ENCODE peak calls at places on chromosomes 1 and 21, in six cellular contexts. S, M, I, V, F and J are unnamed samples.
A peak's percentile ranks its signal among the peaks of the same experiment; 100 is the strongest.

GRCh38 chr1:148292915-148293314 is 140.8 kb upstream of the NBPF11 start:
- DNase-seq in V (no peak), F (no peak), I (no peak), S (no peak), M (no peak), J (no peak)

GRCh38 chr21:32143222-32143939 is 135.5 kb downstream of the MIS18A start:
- DNase-seq in I (peak; percentile 61), V (no peak), F (no peak), M (no peak), S (peak; percentile 3), J (no peak)

GRCh38 chr1:29055160-29055559 is 68.5 kb downstream of the TMEM200B start:
- DNase-seq in I (no peak), F (peak; percentile 27), M (no peak), S (peak; percentile 47), V (no peak), J (no peak)

GRCh38 chr1:37124501-37124900 is 90.2 kb upstream of the GRIK3 start:
- DNase-seq in I (no peak), F (no peak), M (no peak), V (no peak), S (no peak), J (no peak)

GRCh38 chr1:113325039-113325438 is 65.3 kb upstream of the MAGI3 start:
- DNase-seq in I (no peak), M (no peak), S (no peak), V (peak; percentile 26), F (peak; percentile 51), J (no peak)

GRCh38 chr1:220331318-220331717 is 59.1 kb upstream of the RAB3GAP2 start:
- DNase-seq in F (no peak), S (no peak), M (no peak), I (no peak), V (no peak), J (no peak)

GRCh38 chr1:103516693-103517092 is 8.8 kb upstream of the RNPC3 start:
- DNase-seq in F (no peak), S (peak; percentile 64), V (no peak), M (no peak), I (no peak), J (no peak)

GRCh38 chr1:110430366-110430765 is 20.6 kb upstream of the PROK1 start:
- DNase-seq in V (no peak), S (no peak), M (no peak), I (no peak), F (no peak), J (no peak)

GRCh38 chr1:173406783-173407230 is 70.3 kb upstream of the PRDX6 start:
- DNase-seq in M (no peak), S (no peak), V (no peak), F (no peak), I (no peak), J (no peak)
- H3K4me3 ChIP-seq in M (peak overlapping the region; percentile 26), S (no peak overlapping the region), V (no peak overlapping the region), F (peak overlapping the region; percentile 6), I (peak overlapping the region; percentile 38), J (no peak overlapping the region)

GRCh38 chr21:34073032-34073748 is at the start of the genes MRPS6 and SLC5A3:
- DNase-seq in S (peak; percentile 81), M (peak; percentile 37), V (peak; percentile 88), I (peak; percentile 92), F (peak; percentile 87), J (peak; percentile 74)
- H3K27ac ChIP-seq in S (peak within 1 kb of the TSS; percentile 87), M (peak within 1 kb of the TSS; percentile 72), V (peak within 1 kb of the TSS; percentile 96), I (peak within 1 kb of the TSS; percentile 79), F (peak within 1 kb of the TSS; percentile 94), J (peak within 1 kb of the TSS; percentile 63)

GRCh38 chr21:44708866-44709425 is 2.4 kb downstream of the TSPEAR start:
- DNase-seq in M (no peak), I (peak; percentile 30), F (no peak), S (no peak), V (no peak), J (no peak)
- H3K4me1 ChIP-seq in M (peaks cover 38% of the 10 kb centered on the region), I (no peaks in the 10 kb centered on the region), F (peaks cover 7% of the 10 kb centered on the region), S (peaks cover 1% of the 10 kb centered on the region), V (peaks cover 32% of the 10 kb centered on the region), J (peaks cover 35% of the 10 kb centered on the region)

GRCh38 chr21:30345014-30345413 is 3.4 kb downstream of the KRTAP23-1 start:
- DNase-seq in F (no peak), S (no peak), I (no peak), M (no peak), V (no peak), J (no peak)

GRCh38 chr21:30348506-30348905 is at the start of gene KRTAP23-1:
- DNase-seq in F (no peak), S (no peak), V (no peak), I (no peak), M (no peak), J (no peak)

GRCh38 chr21:30351534-30351933 is 3.1 kb upstream of the KRTAP23-1 start:
- DNase-seq in V (no peak), F (no peak), S (no peak), I (no peak), M (no peak), J (no peak)

GRCh38 chr21:30354308-30355005 is 6.1 kb upstream of the KRTAP23-1 start:
- DNase-seq in S (no peak), F (no peak), V (no peak), M (no peak), I (no peak), J (no peak)

GRCh38 chr21:30349572-30349971 is 1.2 kb upstream of the KRTAP23-1 start:
- DNase-seq in I (no peak), V (no peak), M (no peak), S (no peak), F (no peak), J (no peak)
- H3K4me3 ChIP-seq in I (no peak overlapping the region), V (no peak overlapping the region), M (no peak overlapping the region), S (no peak overlapping the region), F (no peak overlapping the region), J (no peak overlapping the region)

GRCh38 chr1:59078866-59079265 is 218.0 kb upstream of the FGGY start:
- DNase-seq in V (no peak), M (no peak), F (no peak), I (no peak), S (no peak), J (no peak)
- H3K27ac ChIP-seq in V (no peak overlapping the region), M (no peak overlapping the region), F (no peak overlapping the region), I (no peak overlapping the region), S (no peak overlapping the region), J (no peak overlapping the region)

GRCh38 chr1:3364526-3364925 is 89.9 kb upstream of the ARHGEF16 start:
- DNase-seq in I (no peak), V (no peak), S (no peak), M (no peak), F (no peak), J (no peak)
- H3K4me1 ChIP-seq in I (no peaks in the 10 kb centered on the region), V (peaks cover 56% of the 10 kb centered on the region), S (peaks cover 1% of the 10 kb centered on the region), M (no peaks in the 10 kb centered on the region), F (no peaks in the 10 kb centered on the region), J (no peaks in the 10 kb centered on the region)

GRCh38 chr1:20552728-20553571 is 577 bp downstream of the FAM43B start:
- DNase-seq in V (peak; percentile 44), F (peak; percentile 60), S (peak; percentile 11), I (peak; percentile 57), M (no peak), J (no peak)

GRCh38 chr1:20551161-20551560 is 1.2 kb upstream of the FAM43B start:
- DNase-seq in S (no peak), I (no peak), V (peak; percentile 27), F (no peak), M (no peak), J (no peak)

GRCh38 chr1:20555758-20556120 is 3.4 kb downstream of the FAM43B start:
- DNase-seq in V (no peak), F (no peak), M (no peak), I (no peak), S (no peak), J (no peak)

GRCh38 chr1:20555025-20555757 is 2.8 kb downstream of the FAM43B start:
- DNase-seq in V (peak; percentile 51), F (no peak), M (no peak), I (no peak), S (peak; percentile 17), J (no peak)

DNA sequence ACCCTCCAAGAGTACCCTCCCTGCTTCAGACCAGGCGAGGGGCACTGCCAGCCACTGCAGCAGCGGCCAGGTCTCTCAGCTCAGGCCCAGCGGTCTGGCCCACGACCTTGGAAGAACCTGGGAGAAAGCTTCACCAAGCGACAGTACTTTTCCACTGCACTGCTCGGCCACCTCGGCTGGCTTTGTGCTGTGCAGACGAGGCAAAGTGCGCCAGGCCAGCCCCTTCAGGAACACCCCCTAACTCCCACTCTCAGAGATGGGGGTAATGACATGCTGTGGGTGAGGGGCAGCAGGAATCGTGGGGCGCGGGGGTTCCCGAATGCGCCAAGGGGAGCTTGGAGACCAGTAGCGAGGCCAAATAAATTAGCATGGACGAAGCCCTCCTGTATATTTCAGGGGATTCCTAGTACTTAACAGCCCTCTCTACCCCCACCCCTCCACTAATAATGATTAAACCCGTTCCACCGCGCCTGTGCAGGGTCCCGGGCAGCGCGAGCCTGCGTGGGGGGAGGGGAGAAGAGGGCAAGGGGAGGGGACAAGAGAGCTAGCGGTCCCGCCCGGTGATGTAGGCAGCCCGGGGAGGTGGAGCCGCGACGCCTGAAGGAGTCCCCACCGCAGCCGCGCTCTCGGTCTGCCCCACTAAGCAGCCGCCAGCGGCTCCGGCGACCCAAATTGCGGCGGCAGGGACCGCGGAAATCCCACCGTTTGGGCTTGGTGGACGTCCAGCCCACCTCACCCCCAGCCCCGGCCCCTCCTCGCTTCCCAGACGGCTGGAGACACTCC is at the start of gene FAM43B:
- DNase-seq in F (peak; percentile 65), M (no peak), S (no peak), I (peak; percentile 83), V (peak; percentile 74), J (no peak)
- H3K4me3 ChIP-seq in F (peak within 1 kb of the TSS; percentile 43), M (no peak within 1 kb of the TSS), S (no peak within 1 kb of the TSS), I (peak within 1 kb of the TSS; percentile 52), V (peak within 1 kb of the TSS; percentile 36), J (no peak within 1 kb of the TSS)

GRCh38 chr1:187714501-187714900 is 885.8 kb downstream of the PLA2G4A start:
- DNase-seq in S (no peak), F (peak; percentile 3), V (no peak), M (no peak), I (no peak), J (no peak)
- H3K27ac ChIP-seq in S (no peak overlapping the region), F (no peak overlapping the region), V (no peak overlapping the region), M (no peak overlapping the region), I (no peak overlapping the region), J (no peak overlapping the region)